ENCODE peak calls at places on chromosomes 4 and X, in five cellular contexts. V is nephron progenitor cell, N is cardiac muscle cell, E is AG08396, K is C1 segment of cervical spinal cord. D is an unnamed sample.

GRCh38 chrX:15356444-15356843 is 21.1 kb upstream of the PIGA start:
- DNase-seq in V (no peak), N (peak), E (no peak), K (no peak), D (peak)

GRCh38 chrX:2451456-2452316 is 49.1 kb downstream of the DHRSX start:
- DNase-seq in V (no peak), N (peak), E (peak), K (no peak), D (no peak)

GRCh38 chr4:15239866-15240265 is 188.0 kb upstream of the C1QTNF7 start:
- DNase-seq in V (no peak), N (peak), E (no peak), K (no peak), D (peak)

GRCh38 chr4:63922146-63922545 is 487.1 kb downstream of the TECRL start:
- DNase-seq in V (no peak), N (no peak), E (no peak), K (no peak), D (no peak)

GRCh38 chr4:72507167-72507566 is 61.9 kb downstream of the ADAMTS3 start:
- DNase-seq in V (no peak), N (no peak), E (no peak), K (no peak), D (no peak)

GRCh38 chr4:40607224-40607623 is 22.4 kb downstream of the RBM47 start:
- DNase-seq in V (no peak), N (peak), E (no peak), K (no peak), D (no peak)

GRCh38 chrX:97854071-97854470 is 970.4 kb downstream of the RPA4 start:
- DNase-seq in V (no peak), N (no peak), E (no peak), K (peak), D (no peak)

GRCh38 chr4:181548873-181549541 is 694.2 kb upstream of the TENM3 start:
- DNase-seq in V (no peak), N (peak), E (no peak), K (no peak), D (no peak)

GRCh38 chr4:173410106-173410505 is 11.2 kb upstream of the SCRG1 start:
- DNase-seq in V (no peak), N (no peak), E (no peak), K (peak), D (no peak)

GRCh38 chr4:5747746-5748365 is 36.9 kb downstream of the EVC start:
- DNase-seq in V (no peak), N (peak), E (peak), K (no peak), D (peak)

GRCh38 chr4:29805871-29806480 is 914.2 kb upstream of the PCDH7 start:
- DNase-seq in V (no peak), N (no peak), E (no peak), K (no peak), D (no peak)

GRCh38 chr4:11624370-11624769 is 195.7 kb upstream of the HS3ST1 start:
- DNase-seq in V (no peak), N (no peak), E (no peak), K (no peak), D (no peak)

GRCh38 chrX:134599173-134599914 is 58.9 kb downstream of the PLAC1 start:
- DNase-seq in V (no peak), N (peak), E (no peak), K (no peak), D (no peak)

GRCh38 chr4:78293841-78294301 is 236.7 kb downstream of the FRAS1 start:
- DNase-seq in V (no peak), N (peak), E (peak), K (no peak), D (no peak)

GRCh38 chr4:6591781-6592180 is 16.8 kb downstream of the MAN2B2 start:
- DNase-seq in V (no peak), N (no peak), E (peak), K (no peak), D (no peak)

GRCh38 chr4:155946486-155946885 is 7.2 kb downstream of the CTSO start:
- DNase-seq in V (no peak), N (no peak), E (no peak), K (no peak), D (no peak)

GRCh38 chr4:16253127-16253960 is 27.1 kb upstream of the TAPT1 start:
- DNase-seq in V (no peak), N (peak), E (peak), K (no peak), D (no peak)

GRCh38 chr4:80182237-80182866 is 15.0 kb upstream of the PRDM8 start:
- DNase-seq in V (no peak), N (no peak), E (no peak), K (no peak), D (no peak)

GRCh38 chr4:2829321-2829932 is 14.2 kb upstream of the ADD1 start:
- DNase-seq in V (no peak), N (no peak), E (no peak), K (no peak), D (no peak)

GRCh38 chrX:68749426-68749825 is 79.4 kb upstream of the EFNB1 start:
- DNase-seq in V (no peak), N (no peak), E (no peak), K (no peak), D (no peak)

GRCh38 chr4:59553063-59553738 is 1646.9 kb upstream of the ADGRL3 start:
- DNase-seq in V (no peak), N (peak), E (peak), K (no peak), D (no peak)

GRCh38 chr4:10347815-10348214 is 109.4 kb downstream of the ZNF518B start:
- DNase-seq in V (no peak), N (no peak), E (no peak), K (no peak), D (no peak)

GRCh38 chrX:41946230-41946629 is 22.9 kb upstream of the CASK start:
- DNase-seq in V (no peak), N (no peak), E (no peak), K (no peak), D (peak)

GRCh38 chr4:8402181-8402597 is 38.3 kb downstream of the ACOX3 start:
- DNase-seq in V (no peak), N (no peak), E (no peak), K (no peak), D (no peak)

GRCh38 chr4:8414377-8414776 is 26.1 kb downstream of the ACOX3 start:
- DNase-seq in V (no peak), N (no peak), E (no peak), K (no peak), D (no peak)

GRCh38 chrX:115047181-115047580 is 29.8 kb upstream of the IL13RA2 start:
- DNase-seq in V (no peak), N (no peak), E (no peak), K (no peak), D (no peak)

GRCh38 chr4:183589710-183590109 is 69.3 kb downstream of the RWDD4 start:
- DNase-seq in V (no peak), N (no peak), E (no peak), K (no peak), D (no peak)

GRCh38 chrX:20451936-20452335 is 185.2 kb upstream of the RPS6KA3 start:
- DNase-seq in V (no peak), N (no peak), E (no peak), K (no peak), D (no peak)